ENCODE peak calls at places on chromosomes 5 and 9, in nine cellular contexts. P, Z, V, K, Y, G, N, D and X are unnamed samples.

GRCh38 chr5:137461636-137462596 is 37.2 kb downstream of the SPOCK1 start:
- DNase-seq in D (no peak), Y (no peak), N (no peak), Z (no peak), K (no peak), V (no peak), P (no peak), G (no peak), X (no peak)

GRCh38 chr9:131193051-131193450 is 67.7 kb downstream of the NUP214 start:
- DNase-seq in G (no peak), P (no peak), K (no peak), Y (no peak), V (no peak), Z (no peak), D (no peak), N (no peak), X (no peak)

GRCh38 chr9:71620806-71621205 is 147.5 kb downstream of the CEMIP2 start:
- DNase-seq in N (no peak), Y (no peak), V (no peak), G (no peak), K (no peak), D (peak; percentile 7), Z (no peak), P (no peak), X (no peak)

GRCh38 chr5:38541174-38541724 is 15.2 kb downstream of the LIFR start:
- DNase-seq in Y (peak; percentile 24), G (no peak), P (no peak), N (no peak), Z (no peak), D (no peak), K (peak; percentile 55), V (no peak), X (no peak)

GRCh38 chr5:166165600-166165999 is 2125.8 kb upstream of the WWC1 start:
- DNase-seq in V (peak; percentile 30), K (no peak), D (no peak), G (no peak), Y (no peak), N (peak; percentile 2), P (no peak), Z (no peak), X (no peak)

GRCh38 chr9:83133316-83133715 is 70.4 kb upstream of the RASEF start:
- DNase-seq in G (no peak), Z (no peak), D (no peak), P (no peak), Y (no peak), V (no peak), K (no peak), N (no peak), X (no peak)

GRCh38 chr5:31921852-31922305 is 252.2 kb downstream of the GOLPH3 start:
- DNase-seq in Z (no peak), N (no peak), V (no peak), K (peak; percentile 86), Y (peak; percentile 49), D (peak; percentile 55), P (peak; percentile 32), G (no peak), X (no peak)

GRCh38 chr9:12719431-12719830 is 26.2 kb downstream of the TYRP1 start:
- DNase-seq in D (peak; percentile 68), N (peak; percentile 79), Z (no peak), P (no peak), Y (peak; percentile 69), G (no peak), V (peak; percentile 54), K (peak; percentile 45), X (no peak)

GRCh38 chr5:93359958-93360305 is 221.1 kb downstream of the NR2F1-AS1 start:
- DNase-seq in N (no peak), Y (no peak), D (no peak), Z (no peak), V (no peak), G (no peak), P (no peak), K (no peak), X (no peak)

GRCh38 chr5:53418844-53419243 is 61.6 kb upstream of the FST start:
- DNase-seq in V (no peak), K (peak; percentile 91), G (no peak), Y (peak; percentile 99), N (peak; percentile 64), Z (no peak), P (no peak), D (peak; percentile 94), X (no peak)

GRCh38 chr9:20319241-20319640 is 303.1 kb downstream of the MLLT3 start:
- DNase-seq in V (no peak), N (no peak), P (no peak), Z (no peak), G (no peak), Y (peak; percentile 8), D (no peak), K (no peak), X (no peak)

GRCh38 chr9:137050570-137050969 is 3.3 kb downstream of the ENTPD2 start:
- DNase-seq in G (no peak), D (peak; percentile 20), K (no peak), N (no peak), V (no peak), Y (no peak), Z (no peak), P (no peak), X (no peak)

GRCh38 chr9:127706836-127707241 is at the start of gene CFAP157:
- DNase-seq in P (no peak), N (no peak), V (no peak), Y (no peak), K (no peak), Z (no peak), D (no peak), G (no peak), X (no peak)

GRCh38 chr5:131379071-131379538 is 115.3 kb downstream of the CDC42SE2 start:
- DNase-seq in N (no peak), G (no peak), Y (peak; percentile 18), D (no peak), V (peak; percentile 5), K (no peak), Z (no peak), P (no peak), X (no peak)

GRCh38 chr5:141196363-141196762 is 3.1 kb upstream of the PCDHB11 start:
- DNase-seq in P (no peak), G (no peak), V (no peak), Y (no peak), K (no peak), D (no peak), Z (no peak), N (no peak), X (no peak)

GRCh38 chr5:131530706-131531331 is 104.2 kb downstream of the RAPGEF6 start:
- DNase-seq in Z (no peak), Y (peak; percentile 25), D (no peak), K (no peak), N (no peak), P (no peak), G (no peak), V (peak; percentile 16), X (no peak)

GRCh38 chr5:83925321-83925877 is 204.7 kb upstream of the HAPLN1 start:
- DNase-seq in N (peak; percentile 48), Y (peak; percentile 88), K (peak; percentile 11), D (peak; percentile 70), V (no peak), Z (no peak), P (no peak), G (no peak), X (no peak)

GRCh38 chr5:31047621-31048020 is 145.9 kb upstream of the CDH6 start:
- DNase-seq in N (no peak), G (no peak), P (no peak), K (no peak), Y (peak; percentile 18), D (no peak), V (no peak), Z (no peak), X (no peak)

GRCh38 chr9:128408963-128409431 is 11.7 kb upstream of the CERCAM start:
- DNase-seq in Z (no peak), Y (no peak), N (no peak), V (no peak), K (no peak), D (no peak), P (no peak), G (no peak), X (no peak)

GRCh38 chr5:177434437-177434836 is 8.0 kb downstream of the GRK6 start:
- DNase-seq in G (peak; percentile 25), P (no peak), V (no peak), K (no peak), Y (no peak), N (no peak), D (no peak), Z (no peak), X (no peak)

GRCh38 chr5:91352831-91353695 is 30.1 kb downstream of the ARRDC3 start:
- DNase-seq in P (no peak), K (no peak), Z (no peak), G (no peak), V (no peak), D (no peak), Y (no peak), N (no peak), X (no peak)